ENCODE peak calls at places on chromosome 19, in six cellular contexts. N, C, S, J, P and G are unnamed samples.

GRCh38 chr19:50330365-50331078 is 1.3 kb upstream of the KCNC3 start:
- DNase-seq in N (peak), J (peak), C (peak), P (peak), S (no peak), G (peak)

GRCh38 chr19:12597594-12597993 is 13.0 kb downstream of the ZNF490 start:
- DNase-seq in J (no peak), S (no peak), P (no peak), N (no peak), C (no peak), G (no peak)

GRCh38 chr19:50492303-50493052 is 15.8 kb upstream of the GARIN5A start:
- DNase-seq in N (peak), C (no peak), P (no peak), S (no peak), J (no peak), G (no peak)

GRCh38 chr19:49114630-49115363 is 627 bp downstream of the LIN7B start:
- DNase-seq in P (no peak), N (peak), J (peak), S (no peak), C (peak), G (peak)

GRCh38 chr19:39412100-39412866 is at the start of gene PLEKHG2:
- DNase-seq in S (peak), J (peak), N (peak), P (peak), C (peak), G (peak)

GRCh38 chr19:22503524-22503923 is 81.4 kb upstream of the ZNF98 start:
- DNase-seq in S (no peak), N (no peak), J (no peak), P (no peak), C (no peak), G (no peak)

GRCh38 chr19:8311461-8312260 is 3.5 kb upstream of the CD320 start:
- DNase-seq in S (no peak), P (no peak), C (peak), N (no peak), J (no peak), G (no peak)

GRCh38 chr19:2154587-2155075 is 3.3 kb upstream of the AP3D1 start:
- DNase-seq in P (no peak), N (no peak), C (peak), J (no peak), S (no peak), G (no peak)

GRCh38 chr19:23817519-23817918 is 58.8 kb upstream of the ZNF681 start:
- DNase-seq in S (no peak), J (peak), C (peak), N (peak), P (peak), G (no peak)

GRCh38 chr19:814108-815078 is 7.4 kb downstream of the PLPPR3 start:
- DNase-seq in P (no peak), N (no peak), J (no peak), C (no peak), S (no peak), G (no peak)

GRCh38 chr19:1748115-1748702 is 5.1 kb upstream of the ONECUT3 start:
- DNase-seq in J (no peak), P (no peak), C (no peak), N (no peak), S (no peak), G (no peak)

GRCh38 chr19:12792048-12792852 is 964 bp downstream of the JUNB start:
- DNase-seq in N (peak), C (peak), J (peak), S (no peak), P (peak), G (no peak)

GRCh38 chr19:41323430-41324125 is 13.6 kb downstream of the CCDC97 start:
- DNase-seq in N (no peak), S (peak), C (peak), J (no peak), P (no peak), G (peak)

GRCh38 chr19:52749780-52750179 is 14.9 kb upstream of the ZNF611 start:
- DNase-seq in N (no peak), P (no peak), S (no peak), C (no peak), J (no peak), G (no peak)

GRCh38 chr19:46192990-46193650 is 36.4 kb upstream of the IGFL1 start:
- DNase-seq in P (no peak), S (no peak), J (no peak), N (no peak), C (peak), G (peak)

GRCh38 chr19:38736413-38737280 is 7.6 kb downstream of the CAPN12 start:
- DNase-seq in J (peak), S (no peak), N (peak), C (peak), P (peak), G (peak)

GRCh38 chr19:18282021-18282787 is 782 bp upstream of the JUND start:
- DNase-seq in S (no peak), C (no peak), P (no peak), N (peak), J (no peak), G (no peak)

GRCh38 chr19:18633321-18633720 is 3.5 kb upstream of the KLHL26 start:
- DNase-seq in S (no peak), N (no peak), P (no peak), C (peak), J (no peak), G (no peak)

GRCh38 chr19:12772323-12772722 is 3.0 kb downstream of the HOOK2 start:
- DNase-seq in P (no peak), J (no peak), C (no peak), N (no peak), S (no peak), G (no peak)

GRCh38 chr19:49801966-49802661 is 11.0 kb downstream of the FUZ start:
- DNase-seq in P (no peak), J (no peak), N (no peak), C (peak), S (peak), G (no peak)

GRCh38 chr19:39647918-39648317 is 7.8 kb upstream of the LGALS16 start:
- DNase-seq in N (no peak), P (no peak), S (no peak), J (no peak), C (no peak), G (no peak)

GRCh38 chr19:2160384-2160783 is 3.3 kb upstream of the DOT1L start:
- DNase-seq in J (no peak), C (no peak), S (no peak), N (no peak), P (no peak), G (no peak)